ENCODE peak calls at places on chromosomes 12 and 14, in eight cellular contexts. One of them, this sample, is unnamed.

GRCh38 chr12:130960787-130961186 is 7.1 kb downstream of the ADGRD1 start:
- DNase-seq in fibroblast of the aortic adventitia: no peak
- DNase-seq in dorsolateral prefrontal cortex: no peak
- DNase-seq in GM23338: no peak
- DNase-seq in IMR-90: no peak
- DNase-seq in pancreas: no peak
- DNase-seq in esophagus squamous epithelium: no peak
- DNase-seq in HFF-Myc: no peak
- DNase-seq in this sample: no peak

GRCh38 chr12:92546826-92547348 is 155.9 kb upstream of the PLEKHG7 start:
- DNase-seq in GM23338: no peak
- DNase-seq in esophagus squamous epithelium: no peak
- DNase-seq in HFF-Myc: no peak
- DNase-seq in fibroblast of the aortic adventitia: no peak
- DNase-seq in dorsolateral prefrontal cortex: no peak
- DNase-seq in pancreas: no peak
- DNase-seq in IMR-90: no peak
- DNase-seq in this sample: no peak

GRCh38 chr14:67815573-67816235 is 686 bp downstream of the ZFYVE26 start:
- DNase-seq in GM23338: peak
- DNase-seq in dorsolateral prefrontal cortex: no peak
- DNase-seq in fibroblast of the aortic adventitia: peak
- DNase-seq in esophagus squamous epithelium: no peak
- DNase-seq in IMR-90: peak
- DNase-seq in pancreas: no peak
- DNase-seq in HFF-Myc: no peak
- DNase-seq in this sample: no peak

GRCh38 chr12:95999484-95999883 is 3.3 kb upstream of the HAL start:
- DNase-seq in IMR-90: no peak
- DNase-seq in HFF-Myc: no peak
- DNase-seq in fibroblast of the aortic adventitia: no peak
- DNase-seq in pancreas: no peak
- DNase-seq in dorsolateral prefrontal cortex: no peak
- DNase-seq in GM23338: no peak
- DNase-seq in esophagus squamous epithelium: no peak
- DNase-seq in this sample: no peak

GRCh38 chr12:128388461-128388921 is 121.5 kb downstream of the TMEM132C start:
- DNase-seq in HFF-Myc: no peak
- DNase-seq in pancreas: no peak
- DNase-seq in esophagus squamous epithelium: no peak
- DNase-seq in GM23338: no peak
- DNase-seq in fibroblast of the aortic adventitia: no peak
- DNase-seq in IMR-90: no peak
- DNase-seq in dorsolateral prefrontal cortex: no peak
- DNase-seq in this sample: peak

GRCh38 chr12:47576256-47576655 is 129.6 kb downstream of the RPAP3 start:
- DNase-seq in fibroblast of the aortic adventitia: no peak
- DNase-seq in IMR-90: no peak
- DNase-seq in pancreas: no peak
- DNase-seq in esophagus squamous epithelium: no peak
- DNase-seq in HFF-Myc: no peak
- DNase-seq in GM23338: peak
- DNase-seq in dorsolateral prefrontal cortex: peak
- DNase-seq in this sample: no peak

GRCh38 chr12:19048943-19049342 is 80.6 kb upstream of the PLEKHA5 start:
- DNase-seq in pancreas: no peak
- DNase-seq in dorsolateral prefrontal cortex: no peak
- DNase-seq in IMR-90: no peak
- DNase-seq in HFF-Myc: no peak
- DNase-seq in esophagus squamous epithelium: no peak
- DNase-seq in GM23338: no peak
- DNase-seq in fibroblast of the aortic adventitia: no peak
- DNase-seq in this sample: no peak

GRCh38 chr12:122803937-122804336 is 29.6 kb downstream of the CCDC62 start:
- DNase-seq in GM23338: no peak
- DNase-seq in esophagus squamous epithelium: no peak
- DNase-seq in fibroblast of the aortic adventitia: no peak
- DNase-seq in IMR-90: no peak
- DNase-seq in dorsolateral prefrontal cortex: no peak
- DNase-seq in pancreas: no peak
- DNase-seq in HFF-Myc: no peak
- DNase-seq in this sample: no peak

GRCh38 chr12:109731806-109732205 is 18.2 kb downstream of the FAM222A start:
- DNase-seq in pancreas: peak
- DNase-seq in esophagus squamous epithelium: no peak
- DNase-seq in HFF-Myc: no peak
- DNase-seq in IMR-90: no peak
- DNase-seq in dorsolateral prefrontal cortex: peak
- DNase-seq in fibroblast of the aortic adventitia: no peak
- DNase-seq in GM23338: no peak
- DNase-seq in this sample: peak

GRCh38 chr12:85357609-85358008 is 77.6 kb downstream of the ALX1 start:
- DNase-seq in IMR-90: no peak
- DNase-seq in esophagus squamous epithelium: no peak
- DNase-seq in fibroblast of the aortic adventitia: no peak
- DNase-seq in HFF-Myc: no peak
- DNase-seq in pancreas: no peak
- DNase-seq in GM23338: no peak
- DNase-seq in dorsolateral prefrontal cortex: no peak
- DNase-seq in this sample: no peak

GRCh38 chr14:23538785-23539184 is 12.8 kb downstream of the ZFHX2 start:
- DNase-seq in fibroblast of the aortic adventitia: peak
- DNase-seq in pancreas: no peak
- DNase-seq in IMR-90: peak
- DNase-seq in HFF-Myc: no peak
- DNase-seq in dorsolateral prefrontal cortex: peak
- DNase-seq in esophagus squamous epithelium: no peak
- DNase-seq in GM23338: peak
- DNase-seq in this sample: no peak

GRCh38 chr12:104596128-104596799 is 139.5 kb downstream of the CHST11 start:
- DNase-seq in HFF-Myc: peak
- DNase-seq in pancreas: no peak
- DNase-seq in IMR-90: peak
- DNase-seq in esophagus squamous epithelium: no peak
- DNase-seq in GM23338: no peak
- DNase-seq in fibroblast of the aortic adventitia: peak
- DNase-seq in dorsolateral prefrontal cortex: peak
- DNase-seq in this sample: no peak

GRCh38 chr14:24279301-24280186 is 8.1 kb upstream of the RABGGTA start:
- DNase-seq in IMR-90: no peak
- DNase-seq in GM23338: no peak
- DNase-seq in fibroblast of the aortic adventitia: no peak
- DNase-seq in pancreas: peak
- DNase-seq in dorsolateral prefrontal cortex: no peak
- DNase-seq in esophagus squamous epithelium: no peak
- DNase-seq in HFF-Myc: no peak
- DNase-seq in this sample: no peak

GRCh38 chr14:91255026-91255695 is 10.7 kb upstream of the GPR68 start:
- DNase-seq in HFF-Myc: no peak
- DNase-seq in pancreas: peak
- DNase-seq in IMR-90: no peak
- DNase-seq in esophagus squamous epithelium: no peak
- DNase-seq in GM23338: no peak
- DNase-seq in fibroblast of the aortic adventitia: peak
- DNase-seq in dorsolateral prefrontal cortex: no peak
- DNase-seq in this sample: no peak

GRCh38 chr14:91254456-91254855 is 10.0 kb upstream of the GPR68 start:
- DNase-seq in dorsolateral prefrontal cortex: no peak
- DNase-seq in HFF-Myc: no peak
- DNase-seq in pancreas: no peak
- DNase-seq in IMR-90: no peak
- DNase-seq in esophagus squamous epithelium: no peak
- DNase-seq in fibroblast of the aortic adventitia: no peak
- DNase-seq in GM23338: no peak
- DNase-seq in this sample: no peak

GRCh38 chr14:91253795-91254323 is 9.4 kb upstream of the GPR68 start:
- DNase-seq in dorsolateral prefrontal cortex: no peak
- DNase-seq in fibroblast of the aortic adventitia: no peak
- DNase-seq in pancreas: peak
- DNase-seq in esophagus squamous epithelium: no peak
- DNase-seq in HFF-Myc: no peak
- DNase-seq in IMR-90: no peak
- DNase-seq in GM23338: no peak
- DNase-seq in this sample: peak

GRCh38 chr14:91250912-91251311 is 6.4 kb upstream of the GPR68 start:
- DNase-seq in esophagus squamous epithelium: no peak
- DNase-seq in HFF-Myc: peak
- DNase-seq in IMR-90: no peak
- DNase-seq in GM23338: no peak
- DNase-seq in fibroblast of the aortic adventitia: no peak
- DNase-seq in dorsolateral prefrontal cortex: no peak
- DNase-seq in pancreas: peak
- DNase-seq in this sample: peak

DNA sequence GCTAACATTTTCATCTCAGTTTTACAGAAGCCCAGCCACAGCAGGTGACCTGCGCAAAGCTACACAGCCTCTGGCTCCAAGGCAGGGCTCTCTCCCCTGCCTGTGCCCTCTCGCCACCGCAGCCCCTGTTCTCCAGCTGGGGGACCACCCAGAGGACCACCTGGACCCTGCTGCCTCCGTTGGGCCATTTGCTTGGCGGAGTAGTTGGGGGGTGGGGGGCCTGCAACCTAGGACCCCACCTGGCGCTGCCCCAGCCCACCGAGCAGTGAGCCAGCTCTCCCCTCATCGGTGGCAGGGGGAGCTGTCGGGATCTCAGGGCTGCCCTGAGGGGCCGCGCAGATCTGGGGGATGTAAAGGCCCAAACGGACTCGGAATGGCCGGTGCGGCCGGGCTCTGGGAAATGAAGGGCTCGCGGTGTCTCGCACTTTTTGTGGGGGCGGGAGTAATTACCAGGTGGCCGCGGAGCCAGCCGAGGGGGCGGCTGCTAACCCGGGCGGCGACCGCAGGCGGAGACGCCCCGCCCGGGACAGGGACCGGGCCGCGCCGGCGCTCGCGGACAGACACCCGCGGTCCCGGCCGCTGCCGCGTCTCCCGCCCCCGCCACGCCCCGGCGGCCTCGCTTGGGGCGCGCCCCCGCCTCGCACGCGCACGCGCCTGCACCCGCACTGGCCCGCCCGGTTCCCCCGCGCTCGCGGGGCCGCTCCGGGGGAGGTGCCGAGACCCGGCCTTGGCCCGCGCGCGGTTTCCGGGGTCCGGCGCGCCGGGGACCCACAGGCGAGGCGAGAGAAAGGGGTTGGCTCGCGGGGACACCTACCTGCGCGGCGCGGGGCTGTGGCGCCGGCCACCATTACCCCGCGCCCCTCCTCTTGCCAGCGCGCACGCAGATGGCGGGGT is 8.6 kb upstream of the GPR68 start:
- DNase-seq in esophagus squamous epithelium: no peak
- DNase-seq in pancreas: peak
- DNase-seq in IMR-90: no peak
- DNase-seq in dorsolateral prefrontal cortex: no peak
- DNase-seq in GM23338: peak
- DNase-seq in HFF-Myc: no peak
- DNase-seq in fibroblast of the aortic adventitia: no peak
- DNase-seq in this sample: peak
- TF ChIP-seq CTCF in esophagus squamous epithelium: no peak
- TF ChIP-seq CTCF in pancreas: no peak
- TF ChIP-seq CTCF in IMR-90: no peak
- TF ChIP-seq CTCF in dorsolateral prefrontal cortex: no peak
- TF ChIP-seq CTCF in GM23338: peak
- TF ChIP-seq CTCF in HFF-Myc: peak
- TF ChIP-seq CTCF in fibroblast of the aortic adventitia: no peak
- TF ChIP-seq CTCF in this sample: no peak

GRCh38 chr12:49903351-49903699 is 375 bp downstream of the FAIM2 start:
- DNase-seq in IMR-90: no peak
- DNase-seq in HFF-Myc: no peak
- DNase-seq in fibroblast of the aortic adventitia: no peak
- DNase-seq in esophagus squamous epithelium: no peak
- DNase-seq in pancreas: peak
- DNase-seq in dorsolateral prefrontal cortex: no peak
- DNase-seq in GM23338: no peak
- DNase-seq in this sample: no peak
- H3K4me3 ChIP-seq in IMR-90: peak
- H3K4me3 ChIP-seq in HFF-Myc: peak
- H3K4me3 ChIP-seq in fibroblast of the aortic adventitia: peak
- H3K4me3 ChIP-seq in esophagus squamous epithelium: peak
- H3K4me3 ChIP-seq in pancreas: peak
- H3K4me3 ChIP-seq in dorsolateral prefrontal cortex: peak
- H3K4me3 ChIP-seq in GM23338: peak
- H3K4me3 ChIP-seq in this sample: no peak

GRCh38 chr14:90290612-90291011 is 34.3 kb downstream of the PSMC1 start:
- DNase-seq in esophagus squamous epithelium: no peak
- DNase-seq in fibroblast of the aortic adventitia: no peak
- DNase-seq in HFF-Myc: no peak
- DNase-seq in dorsolateral prefrontal cortex: no peak
- DNase-seq in IMR-90: no peak
- DNase-seq in GM23338: no peak
- DNase-seq in pancreas: no peak
- DNase-seq in this sample: no peak

GRCh38 chr14:90295870-90296516 is 35.7 kb downstream of the NRDE2 start:
- DNase-seq in HFF-Myc: no peak
- DNase-seq in pancreas: no peak
- DNase-seq in dorsolateral prefrontal cortex: no peak
- DNase-seq in esophagus squamous epithelium: no peak
- DNase-seq in IMR-90: peak
- DNase-seq in GM23338: no peak
- DNase-seq in fibroblast of the aortic adventitia: no peak
- DNase-seq in this sample: no peak

GRCh38 chr14:90291699-90292098 is 35.3 kb downstream of the PSMC1 start:
- DNase-seq in dorsolateral prefrontal cortex: no peak
- DNase-seq in pancreas: no peak
- DNase-seq in IMR-90: no peak
- DNase-seq in HFF-Myc: no peak
- DNase-seq in GM23338: no peak
- DNase-seq in fibroblast of the aortic adventitia: no peak
- DNase-seq in esophagus squamous epithelium: no peak
- DNase-seq in this sample: no peak

GRCh38 chr14:90294872-90295271 is 36.9 kb downstream of the NRDE2 start:
- DNase-seq in HFF-Myc: no peak
- DNase-seq in fibroblast of the aortic adventitia: peak
- DNase-seq in IMR-90: no peak
- DNase-seq in dorsolateral prefrontal cortex: no peak
- DNase-seq in esophagus squamous epithelium: no peak
- DNase-seq in pancreas: no peak
- DNase-seq in GM23338: no peak
- DNase-seq in this sample: no peak

GRCh38 chr14:90293766-90294471 is 37.6 kb downstream of the PSMC1 start:
- DNase-seq in dorsolateral prefrontal cortex: no peak
- DNase-seq in HFF-Myc: no peak
- DNase-seq in esophagus squamous epithelium: no peak
- DNase-seq in IMR-90: peak
- DNase-seq in pancreas: no peak
- DNase-seq in fibroblast of the aortic adventitia: peak
- DNase-seq in GM23338: no peak
- DNase-seq in this sample: no peak
- TF ChIP-seq CTCF in dorsolateral prefrontal cortex: no peak
- TF ChIP-seq CTCF in HFF-Myc: no peak
- TF ChIP-seq CTCF in esophagus squamous epithelium: no peak
- TF ChIP-seq CTCF in IMR-90: no peak
- TF ChIP-seq CTCF in pancreas: no peak
- TF ChIP-seq CTCF in fibroblast of the aortic adventitia: no peak
- TF ChIP-seq CTCF in GM23338: no peak
- TF ChIP-seq CTCF in this sample: no peak

DNA sequence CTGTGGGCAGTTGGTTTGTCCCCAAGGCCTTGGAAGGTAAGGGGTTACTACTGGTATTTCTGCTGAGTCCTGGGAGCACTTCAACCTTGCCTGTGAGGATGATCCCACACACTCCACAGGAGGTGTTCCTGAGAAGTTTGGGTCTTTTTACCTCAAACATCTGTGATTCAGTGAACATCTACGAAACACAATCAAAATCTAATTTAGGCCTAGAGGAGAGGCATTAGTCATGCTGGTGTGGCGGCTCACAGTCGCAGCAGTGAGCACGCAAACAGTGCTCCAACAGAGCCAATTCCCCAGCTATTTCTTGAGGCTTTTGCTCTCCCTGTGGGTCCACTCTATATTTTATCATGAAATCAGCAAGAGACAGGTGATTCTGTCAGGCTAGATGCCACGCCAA is 107.6 kb downstream of the APAF1 start:
- DNase-seq in GM23338: no peak
- DNase-seq in fibroblast of the aortic adventitia: peak
- DNase-seq in dorsolateral prefrontal cortex: no peak
- DNase-seq in HFF-Myc: no peak
- DNase-seq in IMR-90: peak
- DNase-seq in esophagus squamous epithelium: no peak
- DNase-seq in pancreas: no peak
- DNase-seq in this sample: no peak
- H3K4me3 ChIP-seq in GM23338: no peak
- H3K4me3 ChIP-seq in fibroblast of the aortic adventitia: no peak
- H3K4me3 ChIP-seq in dorsolateral prefrontal cortex: no peak
- H3K4me3 ChIP-seq in HFF-Myc: no peak
- H3K4me3 ChIP-seq in IMR-90: no peak
- H3K4me3 ChIP-seq in esophagus squamous epithelium: no peak
- H3K4me3 ChIP-seq in pancreas: no peak
- H3K4me3 ChIP-seq in this sample: no peak

This sample was measured in mucosa of descending colon.